ENCODE peak calls at places on chromosomes 11 and 22, in nine cellular contexts. S is MM.1S, Q is neural progenitor cell, H is K562, R is mammary epithelial cell, U is astrocyte, X is HCT116, E is H1, F is endothelial cell of umbilical vein. G is an unnamed sample.

GRCh38 chr11:11028017-11028692 is 170.3 kb upstream of the ZBED5 start:
- DNase-seq in U (peak; percentile 50), E (peak; percentile 49), X (peak; percentile 47), H (peak; percentile 63), S (peak; percentile 76), R (peak; percentile 50), F (peak; percentile 52), Q (peak; percentile 76), G (peak; percentile 74)

GRCh38 chr11:67389477-67389876 is 2.3 kb upstream of the RAD9A start:
- DNase-seq in Q (peak; percentile 66), X (no peak), U (no peak), F (no peak), R (no peak), E (no peak), S (peak; percentile 45), H (peak; percentile 60), G (peak; percentile 49)

GRCh38 chr11:134783219-134783618 is 371.2 kb upstream of the B3GAT1 start:
- DNase-seq in H (no peak), Q (no peak), S (no peak), F (no peak), E (no peak), U (no peak), X (no peak), R (no peak), G (no peak)

GRCh38 chr22:36221799-36222751 is 17.3 kb downstream of the APOL2 start:
- DNase-seq in H (peak; percentile 29), Q (peak; percentile 81), R (peak; percentile 28), S (peak; percentile 63), F (peak; percentile 60), E (peak; percentile 15), U (peak; percentile 40), X (peak; percentile 32), G (peak; percentile 73)

GRCh38 chr11:17762309-17762974 is 27.9 kb downstream of the KCNC1 start:
- DNase-seq in H (peak; percentile 46), R (peak; percentile 18), Q (no peak), X (peak; percentile 28), F (no peak), U (no peak), S (peak; percentile 14), E (no peak), G (no peak)

GRCh38 chr11:130442728-130443127 is 5.7 kb upstream of the ADAMTS15 start:
- DNase-seq in Q (no peak), F (no peak), E (no peak), X (no peak), H (no peak), S (no peak), U (peak; percentile 36), R (no peak), G (no peak)

GRCh38 chr11:119316017-119316728 is 757 bp downstream of the MCAM start:
- DNase-seq in S (no peak), H (peak; percentile 55), X (no peak), E (no peak), Q (peak; percentile 34), F (peak; percentile 42), U (no peak), R (peak; percentile 45), G (no peak)

GRCh38 chr11:134139873-134140331 is 71.0 kb downstream of the JAM3 start:
- DNase-seq in Q (peak; percentile 73), S (peak; percentile 27), F (peak; percentile 87), X (peak; percentile 62), E (peak; percentile 41), U (peak; percentile 53), H (peak; percentile 35), R (peak; percentile 58), G (peak; percentile 60)

GRCh38 chr11:92751594-92751993 is 217.9 kb upstream of the MTNR1B start:
- DNase-seq in Q (no peak), H (no peak), S (no peak), F (no peak), R (no peak), X (no peak), U (no peak), E (no peak), G (no peak)
- TF ChIP-seq EZH2 in Q (no peak), H (no peak), S (no peak), F (no peak), R (no peak), X (no peak), U (no peak), E (no peak), G (no peak)

GRCh38 chr22:43151251-43152000 is at the start of gene TSPO:
- DNase-seq in U (no peak), S (peak; percentile 21), H (peak; percentile 84), R (peak; percentile 33), Q (peak; percentile 54), X (no peak), F (peak; percentile 38), E (no peak), G (peak; percentile 32)
- TF ChIP-seq CTCF in U (no peak), S (no peak), H (no peak), R (no peak), Q (no peak), X (no peak), F (no peak), E (no peak), G (no peak)

GRCh38 chr11:44305643-44306468 is 4.1 kb downstream of the ALX4 start:
- DNase-seq in F (peak; percentile 14), R (no peak), S (peak; percentile 69), X (no peak), U (no peak), Q (peak; percentile 72), H (no peak), E (no peak), G (no peak)
- TF ChIP-seq EZH2 in F (peak; percentile 97), R (peak; percentile 47), S (no peak), X (no peak), U (peak; percentile 95), Q (peak; percentile 70), H (no peak), E (peak; percentile 98), G (no peak)

GRCh38 chr11:21511835-21512440 is 680.9 kb upstream of the ANO5 start:
- DNase-seq in F (no peak), X (peak; percentile 3), E (peak; percentile 71), R (peak; percentile 67), H (peak; percentile 29), S (peak; percentile 72), U (peak; percentile 8), Q (peak; percentile 87), G (peak; percentile 65)
- TF ChIP-seq CTCF in F (no peak), X (peak; percentile 51), E (peak; percentile 82), R (peak; percentile 68), H (peak; percentile 26), S (peak; percentile 91), U (peak; percentile 57), Q (peak; percentile 90), G (peak; percentile 79)

GRCh38 chr22:41915035-41915782 is at the start of gene SHISA8:
- DNase-seq in H (no peak), X (no peak), E (no peak), Q (peak; percentile 79), U (peak; percentile 12), R (peak; percentile 32), F (peak; percentile 27), S (peak; percentile 42), G (no peak)
- TF ChIP-seq EZH2 in H (no peak), X (no peak), E (peak; percentile 81), Q (peak; percentile 79), U (peak; percentile 88), R (no peak), F (peak; percentile 67), S (no peak), G (no peak)

DNA sequence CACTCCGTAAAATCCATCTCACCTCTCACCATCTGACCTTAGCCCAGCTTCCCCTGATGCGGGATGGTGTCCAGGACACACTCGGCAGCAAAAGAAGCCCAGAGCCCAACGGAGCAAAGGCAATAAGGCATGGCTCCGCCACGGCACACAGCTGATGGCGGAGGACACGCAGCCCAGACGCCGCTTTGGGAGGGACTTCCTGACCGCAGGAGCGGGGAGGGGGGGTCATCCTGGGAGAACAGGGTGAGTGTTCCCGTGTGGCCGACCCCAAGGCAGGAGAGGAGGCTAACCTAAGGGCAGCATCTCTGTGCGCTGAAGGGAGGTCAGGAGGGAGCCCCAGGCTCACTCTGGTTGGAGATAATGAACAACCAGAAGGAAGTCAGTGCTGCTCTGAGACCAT is 71.3 kb downstream of the TRMU start:
- DNase-seq in S (no peak), H (no peak), F (no peak), E (no peak), R (no peak), X (no peak), U (no peak), Q (no peak), G (no peak)
- TF ChIP-seq CTCF in S (no peak), H (no peak), F (no peak), E (no peak), R (no peak), X (no peak), U (no peak), Q (no peak), G (no peak)

GRCh38 chr22:37419916-37420655 is 7.2 kb downstream of the ELFN2 start:
- DNase-seq in F (no peak), E (peak; percentile 50), R (peak; percentile 41), Q (peak; percentile 74), X (no peak), U (peak; percentile 14), H (no peak), S (peak; percentile 12), G (no peak)
- TF ChIP-seq EZH2 in F (peak; percentile 19), E (peak; percentile 31), R (no peak), Q (peak; percentile 59), X (no peak), U (peak; percentile 25), H (no peak), S (no peak), G (peak; percentile 19)

GRCh38 chr11:126485021-126485781 is 129.7 kb downstream of the ST3GAL4 start:
- DNase-seq in H (no peak), X (no peak), Q (no peak), F (no peak), U (peak; percentile 13), R (peak; percentile 14), E (no peak), S (no peak), G (no peak)
- TF ChIP-seq CTCF in H (no peak), X (peak; percentile 7), Q (peak; percentile 8), F (no peak), U (peak; percentile 11), R (no peak), E (no peak), S (peak; percentile 9), G (no peak)

DNA sequence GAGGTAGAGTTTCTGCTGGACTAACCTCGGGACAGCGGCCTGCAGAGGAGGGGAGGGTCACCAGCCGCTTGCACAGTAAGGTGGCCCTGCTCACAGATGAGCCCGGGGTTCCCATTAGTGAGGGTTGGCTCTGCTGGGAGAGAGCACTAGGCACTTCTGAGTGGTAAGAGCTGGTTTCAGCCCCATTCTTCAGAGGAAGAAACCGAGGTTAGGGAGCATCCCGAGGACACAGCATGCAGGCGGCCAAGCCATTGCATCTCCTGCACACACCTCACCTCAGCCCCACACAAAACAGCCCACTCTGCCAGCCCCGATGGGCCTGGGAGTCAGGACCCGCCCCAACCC is 99.3 kb downstream of the MED15 start:
- DNase-seq in Q (no peak), U (no peak), E (no peak), S (no peak), F (no peak), R (no peak), X (no peak), H (no peak), G (no peak)
- TF ChIP-seq EZH2 in Q (no peak), U (no peak), E (no peak), S (no peak), F (no peak), R (no peak), X (no peak), H (no peak), G (no peak)

GRCh38 chr11:3971756-3972404 is 116.4 kb downstream of the STIM1 start:
- DNase-seq in R (peak; percentile 26), Q (no peak), X (no peak), F (no peak), S (no peak), E (no peak), U (no peak), H (no peak), G (no peak)
- TF ChIP-seq CTCF in R (peak; percentile 15), Q (no peak), X (no peak), F (no peak), S (no peak), E (no peak), U (no peak), H (peak; percentile 16), G (no peak)